ENCODE peak calls at places on chromosomes 3 and 15, in ten cellular contexts. One of them, this sample, is unnamed.

GRCh38 chr15:94234300-94234699 is 2.9 kb downstream of the MCTP2 start:
- DNase-seq in PC-9: no peak
- DNase-seq in ovary: no peak
- DNase-seq in pancreas: no peak
- DNase-seq in SJSA1: no peak
- DNase-seq in right atrium auricular region: no peak
- DNase-seq in upper lobe of right lung: peak; percentile 67
- DNase-seq in fibroblast of lung: peak; percentile 14
- DNase-seq in osteoblast: no peak
- DNase-seq in left ventricle myocardium inferior: no peak
- DNase-seq in this sample: no peak

GRCh38 chr15:64044315-64045105 is 1.8 kb downstream of the DAPK2 start:
- DNase-seq in osteoblast: no peak
- DNase-seq in ovary: no peak
- DNase-seq in pancreas: peak; percentile 24
- DNase-seq in right atrium auricular region: no peak
- DNase-seq in fibroblast of lung: no peak
- DNase-seq in SJSA1: no peak
- DNase-seq in upper lobe of right lung: no peak
- DNase-seq in left ventricle myocardium inferior: no peak
- DNase-seq in PC-9: no peak
- DNase-seq in this sample: no peak

GRCh38 chr15:38593523-38593922 is 28.9 kb upstream of the RASGRP1 start:
- DNase-seq in osteoblast: no peak
- DNase-seq in pancreas: no peak
- DNase-seq in upper lobe of right lung: no peak
- DNase-seq in left ventricle myocardium inferior: no peak
- DNase-seq in PC-9: peak; percentile 52
- DNase-seq in ovary: no peak
- DNase-seq in fibroblast of lung: no peak
- DNase-seq in right atrium auricular region: no peak
- DNase-seq in SJSA1: no peak
- DNase-seq in this sample: no peak

GRCh38 chr15:87345955-87346354 is 910.6 kb downstream of the NTRK3 start:
- DNase-seq in PC-9: no peak
- DNase-seq in right atrium auricular region: no peak
- DNase-seq in upper lobe of right lung: no peak
- DNase-seq in fibroblast of lung: no peak
- DNase-seq in SJSA1: no peak
- DNase-seq in pancreas: no peak
- DNase-seq in ovary: no peak
- DNase-seq in osteoblast: peak; percentile 45
- DNase-seq in left ventricle myocardium inferior: no peak
- DNase-seq in this sample: no peak

GRCh38 chr15:91304794-91305193 is 204.7 kb downstream of the SV2B start:
- DNase-seq in left ventricle myocardium inferior: no peak
- DNase-seq in upper lobe of right lung: no peak
- DNase-seq in PC-9: no peak
- DNase-seq in ovary: no peak
- DNase-seq in SJSA1: no peak
- DNase-seq in osteoblast: no peak
- DNase-seq in pancreas: no peak
- DNase-seq in fibroblast of lung: no peak
- DNase-seq in right atrium auricular region: no peak
- DNase-seq in this sample: no peak

GRCh38 chr3:143363276-143363675 is 243.7 kb downstream of the CHST2 start:
- DNase-seq in ovary: no peak
- DNase-seq in osteoblast: no peak
- DNase-seq in PC-9: no peak
- DNase-seq in left ventricle myocardium inferior: no peak
- DNase-seq in SJSA1: no peak
- DNase-seq in fibroblast of lung: peak; percentile 25
- DNase-seq in pancreas: no peak
- DNase-seq in upper lobe of right lung: no peak
- DNase-seq in right atrium auricular region: no peak
- DNase-seq in this sample: no peak

GRCh38 chr3:195809796-195810454 is 1.8 kb downstream of the MUC4 start:
- DNase-seq in ovary: no peak
- DNase-seq in right atrium auricular region: no peak
- DNase-seq in left ventricle myocardium inferior: no peak
- DNase-seq in upper lobe of right lung: no peak
- DNase-seq in PC-9: no peak
- DNase-seq in SJSA1: no peak
- DNase-seq in pancreas: no peak
- DNase-seq in fibroblast of lung: no peak
- DNase-seq in osteoblast: peak; percentile 60
- DNase-seq in this sample: peak; percentile 27

GRCh38 chr3:4228295-4228694 is 74.9 kb upstream of the SETMAR start:
- DNase-seq in right atrium auricular region: no peak
- DNase-seq in PC-9: no peak
- DNase-seq in upper lobe of right lung: no peak
- DNase-seq in fibroblast of lung: no peak
- DNase-seq in pancreas: no peak
- DNase-seq in ovary: no peak
- DNase-seq in SJSA1: no peak
- DNase-seq in osteoblast: no peak
- DNase-seq in left ventricle myocardium inferior: no peak
- DNase-seq in this sample: no peak

GRCh38 chr3:11995061-11995460 is 9.1 kb upstream of the SYN2 start:
- DNase-seq in fibroblast of lung: no peak
- DNase-seq in SJSA1: no peak
- DNase-seq in right atrium auricular region: no peak
- DNase-seq in osteoblast: no peak
- DNase-seq in ovary: no peak
- DNase-seq in left ventricle myocardium inferior: no peak
- DNase-seq in upper lobe of right lung: no peak
- DNase-seq in pancreas: no peak
- DNase-seq in PC-9: no peak
- DNase-seq in this sample: no peak

GRCh38 chr15:57950381-57950946 is 115.0 kb downstream of the ALDH1A2 start:
- DNase-seq in right atrium auricular region: no peak
- DNase-seq in upper lobe of right lung: no peak
- DNase-seq in pancreas: no peak
- DNase-seq in osteoblast: no peak
- DNase-seq in PC-9: no peak
- DNase-seq in left ventricle myocardium inferior: no peak
- DNase-seq in SJSA1: no peak
- DNase-seq in fibroblast of lung: no peak
- DNase-seq in ovary: no peak
- DNase-seq in this sample: no peak

GRCh38 chr3:184005981-184006507 is 11.6 kb downstream of the ABCC5 start:
- DNase-seq in right atrium auricular region: peak; percentile 59
- DNase-seq in PC-9: peak; percentile 100
- DNase-seq in ovary: peak; percentile 26
- DNase-seq in upper lobe of right lung: peak; percentile 87
- DNase-seq in fibroblast of lung: peak; percentile 35
- DNase-seq in left ventricle myocardium inferior: peak; percentile 55
- DNase-seq in pancreas: peak; percentile 64
- DNase-seq in SJSA1: no peak
- DNase-seq in osteoblast: peak; percentile 25
- DNase-seq in this sample: peak; percentile 74

GRCh38 chr3:151925419-151925818 is 52.0 kb downstream of the SUCNR1 start:
- DNase-seq in osteoblast: no peak
- DNase-seq in SJSA1: no peak
- DNase-seq in left ventricle myocardium inferior: no peak
- DNase-seq in upper lobe of right lung: no peak
- DNase-seq in PC-9: no peak
- DNase-seq in ovary: no peak
- DNase-seq in fibroblast of lung: no peak
- DNase-seq in right atrium auricular region: no peak
- DNase-seq in pancreas: no peak
- DNase-seq in this sample: no peak

GRCh38 chr15:62392411-62392810 is 227.3 kb upstream of the C2CD4B start:
- DNase-seq in left ventricle myocardium inferior: peak; percentile 22
- DNase-seq in osteoblast: peak; percentile 85
- DNase-seq in pancreas: no peak
- DNase-seq in ovary: peak; percentile 19
- DNase-seq in fibroblast of lung: peak; percentile 21
- DNase-seq in right atrium auricular region: peak; percentile 61
- DNase-seq in SJSA1: no peak
- DNase-seq in upper lobe of right lung: no peak
- DNase-seq in PC-9: no peak
- DNase-seq in this sample: peak; percentile 52

GRCh38 chr3:133938770-133939495 is 43.3 kb upstream of the RAB6B start:
- DNase-seq in osteoblast: peak; percentile 69
- DNase-seq in PC-9: no peak
- DNase-seq in pancreas: no peak
- DNase-seq in left ventricle myocardium inferior: no peak
- DNase-seq in ovary: peak; percentile 5
- DNase-seq in SJSA1: no peak
- DNase-seq in fibroblast of lung: peak; percentile 60
- DNase-seq in right atrium auricular region: no peak
- DNase-seq in upper lobe of right lung: no peak
- DNase-seq in this sample: no peak

GRCh38 chr3:161231861-161232260 is 10.8 kb downstream of the NMD3 start:
- DNase-seq in left ventricle myocardium inferior: no peak
- DNase-seq in SJSA1: no peak
- DNase-seq in ovary: no peak
- DNase-seq in PC-9: no peak
- DNase-seq in upper lobe of right lung: no peak
- DNase-seq in pancreas: no peak
- DNase-seq in fibroblast of lung: no peak
- DNase-seq in osteoblast: no peak
- DNase-seq in right atrium auricular region: no peak
- DNase-seq in this sample: no peak

GRCh38 chr3:14398801-14399114 is 3.6 kb upstream of the SLC6A6 start:
- DNase-seq in ovary: no peak
- DNase-seq in fibroblast of lung: no peak
- DNase-seq in upper lobe of right lung: no peak
- DNase-seq in osteoblast: peak; percentile 83
- DNase-seq in left ventricle myocardium inferior: no peak
- DNase-seq in pancreas: no peak
- DNase-seq in SJSA1: no peak
- DNase-seq in right atrium auricular region: no peak
- DNase-seq in PC-9: no peak
- DNase-seq in this sample: no peak
- H3K4me1 ChIP-seq in ovary: peaks cover 5% of the 10 kb centered on the region
- H3K4me1 ChIP-seq in fibroblast of lung: peaks cover 4% of the 10 kb centered on the region
- H3K4me1 ChIP-seq in upper lobe of right lung: peaks cover 6% of the 10 kb centered on the region
- H3K4me1 ChIP-seq in osteoblast: no peaks in the 10 kb centered on the region
- H3K4me1 ChIP-seq in left ventricle myocardium inferior: peaks cover 22% of the 10 kb centered on the region
- H3K4me1 ChIP-seq in pancreas: no peaks in the 10 kb centered on the region
- H3K4me1 ChIP-seq in SJSA1: peaks cover 18% of the 10 kb centered on the region
- H3K4me1 ChIP-seq in right atrium auricular region: peaks cover 14% of the 10 kb centered on the region
- H3K4me1 ChIP-seq in PC-9: peaks cover 7% of the 10 kb centered on the region
- H3K4me1 ChIP-seq in this sample: no peaks in the 10 kb centered on the region

GRCh38 chr3:198109883-198110282 is 149.9 kb downstream of the LMLN start:
- DNase-seq in osteoblast: no peak
- DNase-seq in right atrium auricular region: no peak
- DNase-seq in left ventricle myocardium inferior: no peak
- DNase-seq in ovary: no peak
- DNase-seq in pancreas: no peak
- DNase-seq in PC-9: no peak
- DNase-seq in SJSA1: no peak
- DNase-seq in fibroblast of lung: no peak
- DNase-seq in upper lobe of right lung: no peak
- DNase-seq in this sample: no peak
- H3K27me3 ChIP-seq in osteoblast: peaks cover 22% of the 10 kb centered on the region
- H3K27me3 ChIP-seq in right atrium auricular region: peaks cover 9% of the 10 kb centered on the region
- H3K27me3 ChIP-seq in left ventricle myocardium inferior: peaks cover 88% of the 10 kb centered on the region
- H3K27me3 ChIP-seq in ovary: no peaks in the 10 kb centered on the region
- H3K27me3 ChIP-seq in pancreas: peaks cover 14% of the 10 kb centered on the region
- H3K27me3 ChIP-seq in PC-9: peaks cover 10% of the 10 kb centered on the region
- H3K27me3 ChIP-seq in SJSA1: no peaks in the 10 kb centered on the region
- H3K27me3 ChIP-seq in fibroblast of lung: peaks cover 18% of the 10 kb centered on the region
- H3K27me3 ChIP-seq in upper lobe of right lung: peaks cover 74% of the 10 kb centered on the region
- H3K27me3 ChIP-seq in this sample: peaks cover 4% of the 10 kb centered on the region

DNA sequence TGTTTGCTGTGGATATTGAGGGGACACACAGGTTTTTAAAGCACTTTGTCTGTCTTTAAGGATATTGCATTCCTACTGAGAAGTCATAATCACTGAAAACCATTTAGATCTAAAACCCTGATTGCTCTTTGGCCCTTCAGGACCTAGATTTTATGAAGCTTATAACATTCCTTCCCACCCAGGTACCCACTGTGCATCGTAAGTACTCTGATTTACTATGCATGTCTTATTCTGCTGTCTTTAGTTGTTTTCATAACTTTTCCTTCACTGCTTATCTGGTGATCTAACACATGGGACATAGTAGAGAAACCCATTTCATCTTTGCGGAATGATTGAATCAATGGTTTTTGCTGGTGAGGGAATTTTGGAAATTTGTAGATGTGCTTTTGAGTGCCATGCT is 247.0 kb upstream of the RARB start:
- DNase-seq in left ventricle myocardium inferior: no peak
- DNase-seq in osteoblast: no peak
- DNase-seq in SJSA1: no peak
- DNase-seq in PC-9: no peak
- DNase-seq in right atrium auricular region: no peak
- DNase-seq in fibroblast of lung: no peak
- DNase-seq in pancreas: no peak
- DNase-seq in ovary: no peak
- DNase-seq in upper lobe of right lung: no peak
- DNase-seq in this sample: no peak
- H3K4me1 ChIP-seq in left ventricle myocardium inferior: no peaks in the 10 kb centered on the region
- H3K4me1 ChIP-seq in osteoblast: no peaks in the 10 kb centered on the region
- H3K4me1 ChIP-seq in SJSA1: no peaks in the 10 kb centered on the region
- H3K4me1 ChIP-seq in PC-9: no peaks in the 10 kb centered on the region
- H3K4me1 ChIP-seq in right atrium auricular region: no peaks in the 10 kb centered on the region
- H3K4me1 ChIP-seq in fibroblast of lung: no peaks in the 10 kb centered on the region
- H3K4me1 ChIP-seq in pancreas: no peaks in the 10 kb centered on the region
- H3K4me1 ChIP-seq in ovary: no peaks in the 10 kb centered on the region
- H3K4me1 ChIP-seq in upper lobe of right lung: no peaks in the 10 kb centered on the region
- H3K4me1 ChIP-seq in this sample: no peaks in the 10 kb centered on the region

GRCh38 chr15:76336254-76337046 is at the start of gene ISL2:
- DNase-seq in fibroblast of lung: peak; percentile 89
- DNase-seq in PC-9: no peak
- DNase-seq in right atrium auricular region: no peak
- DNase-seq in left ventricle myocardium inferior: no peak
- DNase-seq in ovary: no peak
- DNase-seq in upper lobe of right lung: peak; percentile 87
- DNase-seq in pancreas: no peak
- DNase-seq in SJSA1: peak; percentile 91
- DNase-seq in osteoblast: peak; percentile 99
- DNase-seq in this sample: peak; percentile 66

GRCh38 chr15:76337047-76337738 is 620 bp downstream of the ISL2 start:
- DNase-seq in fibroblast of lung: peak; percentile 45
- DNase-seq in left ventricle myocardium inferior: no peak
- DNase-seq in ovary: no peak
- DNase-seq in right atrium auricular region: no peak
- DNase-seq in osteoblast: peak; percentile 89
- DNase-seq in pancreas: no peak
- DNase-seq in SJSA1: no peak
- DNase-seq in upper lobe of right lung: no peak
- DNase-seq in PC-9: no peak
- DNase-seq in this sample: no peak

GRCh38 chr15:76334438-76335004 is 2.1 kb upstream of the ISL2 start:
- DNase-seq in upper lobe of right lung: no peak
- DNase-seq in SJSA1: peak; percentile 33
- DNase-seq in left ventricle myocardium inferior: no peak
- DNase-seq in right atrium auricular region: no peak
- DNase-seq in pancreas: no peak
- DNase-seq in ovary: no peak
- DNase-seq in fibroblast of lung: no peak
- DNase-seq in PC-9: no peak
- DNase-seq in osteoblast: no peak
- DNase-seq in this sample: no peak

GRCh38 chr15:76335129-76335850 is 1.3 kb upstream of the ISL2 start:
- DNase-seq in right atrium auricular region: no peak
- DNase-seq in ovary: no peak
- DNase-seq in upper lobe of right lung: no peak
- DNase-seq in left ventricle myocardium inferior: no peak
- DNase-seq in osteoblast: peak; percentile 73
- DNase-seq in SJSA1: peak; percentile 34
- DNase-seq in PC-9: no peak
- DNase-seq in fibroblast of lung: peak; percentile 26
- DNase-seq in pancreas: no peak
- DNase-seq in this sample: no peak

GRCh38 chr15:76335851-76336253 is 721 bp upstream of the ISL2 start:
- DNase-seq in SJSA1: peak; percentile 41
- DNase-seq in ovary: no peak
- DNase-seq in upper lobe of right lung: no peak
- DNase-seq in pancreas: no peak
- DNase-seq in PC-9: no peak
- DNase-seq in left ventricle myocardium inferior: no peak
- DNase-seq in osteoblast: peak; percentile 85
- DNase-seq in fibroblast of lung: peak; percentile 27
- DNase-seq in right atrium auricular region: no peak
- DNase-seq in this sample: no peak
- H3K27me3 ChIP-seq in SJSA1: peaks cover 19% of the 10 kb centered on the region
- H3K27me3 ChIP-seq in ovary: peaks cover 20% of the 10 kb centered on the region
- H3K27me3 ChIP-seq in upper lobe of right lung: peaks cover 82% of the 10 kb centered on the region
- H3K27me3 ChIP-seq in pancreas: peaks cover 9% of the 10 kb centered on the region
- H3K27me3 ChIP-seq in PC-9: no peaks in the 10 kb centered on the region
- H3K27me3 ChIP-seq in left ventricle myocardium inferior: peaks cover 95% of the 10 kb centered on the region
- H3K27me3 ChIP-seq in osteoblast: peaks cover 68% of the 10 kb centered on the region
- H3K27me3 ChIP-seq in fibroblast of lung: peaks cover 67% of the 10 kb centered on the region
- H3K27me3 ChIP-seq in right atrium auricular region: peaks cover 57% of the 10 kb centered on the region
- H3K27me3 ChIP-seq in this sample: no peaks in the 10 kb centered on the region

This sample was measured in aorta.